ENCODE peak calls at places on chromosomes 11 and 22, in four cellular contexts. R is GM12878, V is IMR-90, Y is H1. W is an unnamed sample.

GRCh38 chr22:44891791-44892190 is 118.0 kb downstream of the PHF21B start:
- DNase-seq in V (no peak), R (no peak), Y (no peak), W (no peak)

GRCh38 chr22:37467556-37467955 is 18.6 kb downstream of the MFNG start:
- DNase-seq in Y (no peak), R (no peak), V (no peak), W (no peak)

GRCh38 chr22:20550851-20551744 is 43.7 kb downstream of the MED15 start:
- DNase-seq in Y (no peak), V (peak), R (peak), W (no peak)

GRCh38 chr22:46517255-46517761 is 20.1 kb downstream of the CELSR1 start:
- DNase-seq in Y (no peak), V (no peak), R (no peak), W (no peak)

GRCh38 chr11:44627911-44628729 is 62.7 kb downstream of the CD82 start:
- DNase-seq in Y (no peak), R (no peak), V (peak), W (no peak)

GRCh38 chr11:2684581-2684980 is 15.2 kb downstream of the KCNQ1OT1 start:
- DNase-seq in V (no peak), R (no peak), Y (no peak), W (no peak)

GRCh38 chr22:37416806-37417205 is 10.5 kb downstream of the ELFN2 start:
- DNase-seq in V (no peak), R (no peak), Y (no peak), W (no peak)

GRCh38 chr11:111531156-111531555 is 9.4 kb upstream of the LAYN start:
- DNase-seq in R (no peak), Y (no peak), V (peak), W (no peak)

GRCh38 chr11:64226507-64227051 is 505 bp downstream of the NUDT22 start:
- DNase-seq in Y (no peak), V (no peak), R (no peak), W (peak)

GRCh38 chr11:93908689-93909088 is 58.3 kb upstream of the VSTM5 start:
- DNase-seq in Y (no peak), R (no peak), V (peak), W (no peak)

GRCh38 chr11:17695454-17696441 is 23.6 kb upstream of the MYOD1 start:
- DNase-seq in Y (no peak), V (no peak), R (no peak), W (no peak)

GRCh38 chr11:32081129-32081641 is 9.7 kb upstream of the RCN1 start:
- DNase-seq in V (peak), Y (no peak), R (no peak), W (peak)

GRCh38 chr11:67504023-67504949 is 877 bp downstream of the PITPNM1 start:
- DNase-seq in Y (no peak), V (no peak), R (no peak), W (peak)

GRCh38 chr22:44582016-44582415 is 84.0 kb upstream of the RTL6 start:
- DNase-seq in V (no peak), R (no peak), Y (no peak), W (no peak)

GRCh38 chr11:62456630-62457029 is 37.8 kb downstream of the SCGB1A1 start:
- DNase-seq in V (no peak), Y (no peak), R (no peak), W (no peak)
- TF ChIP-seq CHD1 in V (no peak), Y (no peak), R (no peak), W (no peak)

GRCh38 chr22:24187731-24188644 is 6.7 kb downstream of the SUSD2 start:
- DNase-seq in R (no peak), V (no peak), Y (no peak), W (no peak)
- TF ChIP-seq CHD1 in R (no peak), V (no peak), Y (no peak), W (no peak)

GRCh38 chr11:16097543-16097942 is 258.8 kb downstream of the SOX6 start:
- DNase-seq in V (no peak), Y (no peak), R (no peak), W (no peak)
- TF ChIP-seq CHD1 in V (no peak), Y (no peak), R (no peak), W (no peak)

GRCh38 chr11:62708423-62709261 is 1.2 kb downstream of the GNG3 start:
- DNase-seq in V (no peak), R (no peak), Y (no peak), W (peak)

GRCh38 chr11:62707277-62707771 is at the start of the genes BSCL2 and GNG3:
- DNase-seq in Y (peak), R (no peak), V (no peak), W (peak)

GRCh38 chr11:62709262-62710000 is 2.0 kb downstream of the GNG3 start:
- DNase-seq in Y (peak), R (peak), V (peak), W (peak)

GRCh38 chr11:62712413-62712812 is 4.9 kb downstream of the GNG3 start:
- DNase-seq in V (peak), Y (no peak), R (no peak), W (no peak)

GRCh38 chr11:62710001-62710345 is 2.5 kb downstream of the GNG3 start:
- DNase-seq in R (no peak), V (no peak), Y (no peak), W (no peak)
- TF ChIP-seq CHD1 in R (peak), V (no peak), Y (no peak), W (no peak)

DNA sequence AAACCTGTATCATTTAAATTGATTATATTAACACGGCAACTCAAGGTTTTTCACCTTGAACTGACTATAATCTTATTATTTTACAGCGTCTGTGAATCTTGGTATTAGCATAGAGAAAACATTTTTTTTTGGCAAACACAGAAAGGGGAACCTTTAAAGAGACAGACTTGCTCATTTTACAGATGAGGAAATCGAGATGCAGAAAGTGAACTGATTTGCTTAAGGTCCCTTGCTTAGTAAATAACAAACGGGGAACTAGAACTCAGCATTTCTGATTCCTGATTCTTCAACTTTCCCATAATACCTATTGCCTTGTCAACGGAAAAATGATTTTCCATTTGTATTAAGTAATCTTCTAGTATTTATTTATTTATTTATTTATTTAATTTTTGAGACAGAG is 33.2 kb upstream of the CECR2 start:
- DNase-seq in Y (no peak), R (no peak), V (no peak), W (no peak)
- TF ChIP-seq CHD1 in Y (no peak), R (no peak), V (no peak), W (no peak)

GRCh38 chr11:118437736-118438125 is 1.4 kb downstream of the KMT2A start:
- DNase-seq in V (peak), R (no peak), Y (no peak), W (peak)
- TF ChIP-seq CHD1 in V (no peak), R (no peak), Y (no peak), W (no peak)

GRCh38 chr11:132734217-132734616 is 798.1 kb downstream of the OPCML start:
- DNase-seq in R (no peak), Y (no peak), V (peak), W (no peak)
- TF ChIP-seq CHD1 in R (no peak), Y (no peak), V (no peak), W (no peak)

W was measured in K562.